ENCODE peak calls at places on chromosomes 1 and 21, in eight cellular contexts. F, G, H, X, K, E, I and B are unnamed samples. For H3K4me1 and H3K27me3, the result is how much of the 10 kb centered on the place peaks cover.

GRCh38 chr21:45130324-45130774 is 56.0 kb downstream of the ADARB1 start:
- DNase-seq in F (peak), G (no peak), H (peak), X (no peak), K (peak), E (no peak), I (peak), B (peak)

GRCh38 chr21:29256125-29256895 is 42.4 kb upstream of the BACH1 start:
- DNase-seq in F (no peak), G (no peak), H (no peak), X (no peak), K (no peak), E (no peak), I (no peak), B (no peak)

GRCh38 chr1:221912230-221912629 is 170.3 kb upstream of the DUSP10 start:
- DNase-seq in F (peak), G (no peak), H (no peak), X (no peak), K (peak), E (no peak), I (no peak), B (no peak)

GRCh38 chr21:21715286-21715969 is 717.2 kb downstream of the NCAM2 start:
- DNase-seq in F (peak), G (no peak), H (no peak), X (peak), K (peak), E (no peak), I (no peak), B (no peak)

GRCh38 chr1:28735961-28736449 is 735 bp upstream of the YTHDF2 start:
- DNase-seq in F (no peak), G (no peak), H (peak), X (no peak), K (no peak), E (no peak), I (no peak), B (peak)

GRCh38 chr1:167273027-167273800 is 52.5 kb downstream of the POU2F1 start:
- DNase-seq in F (peak), G (no peak), H (peak), X (no peak), K (peak), E (no peak), I (no peak), B (no peak)

GRCh38 chr1:172863031-172863430 is 187.7 kb downstream of the TNFSF18 start:
- DNase-seq in F (no peak), G (no peak), H (no peak), X (no peak), K (peak), E (no peak), I (no peak), B (no peak)

GRCh38 chr1:214076341-214077035 is 88.7 kb downstream of the PROX1 start:
- DNase-seq in F (no peak), G (no peak), H (no peak), X (no peak), K (no peak), E (no peak), I (no peak), B (no peak)

GRCh38 chr1:111813440-111814304 is 58.0 kb downstream of the DDX20 start:
- DNase-seq in F (no peak), G (no peak), H (no peak), X (peak), K (no peak), E (no peak), I (no peak), B (no peak)

GRCh38 chr1:227916655-227917054 is 31.1 kb downstream of the WNT9A start:
- DNase-seq in F (no peak), G (no peak), H (no peak), X (no peak), K (no peak), E (peak), I (no peak), B (no peak)

GRCh38 chr1:155322953-155323728 is 2.4 kb downstream of the RUSC1 start:
- DNase-seq in F (peak), G (peak), H (peak), X (peak), K (peak), E (peak), I (peak), B (peak)

GRCh38 chr1:193355179-193355578 is 168.8 kb upstream of the B3GALT2 start:
- DNase-seq in F (peak), G (no peak), H (no peak), X (no peak), K (peak), E (no peak), I (no peak), B (peak)

GRCh38 chr1:161482610-161483009 is 22.6 kb upstream of the FCGR2A start:
- DNase-seq in F (peak), G (no peak), H (no peak), X (no peak), K (peak), E (no peak), I (no peak), B (no peak)

GRCh38 chr1:162371611-162372010 is 5.0 kb downstream of the SPATA46 start:
- DNase-seq in F (peak), G (no peak), H (no peak), X (no peak), K (peak), E (no peak), I (no peak), B (no peak)

GRCh38 chr1:162003825-162004205 is 19.9 kb downstream of the OLFML2B start:
- DNase-seq in F (peak), G (no peak), H (no peak), X (no peak), K (peak), E (no peak), I (peak), B (no peak)

GRCh38 chr1:246580497-246581047 is 14.3 kb downstream of the CNST start:
- DNase-seq in F (no peak), G (no peak), H (no peak), X (no peak), K (no peak), E (no peak), I (no peak), B (peak)

GRCh38 chr1:246582301-246583055 is 16.2 kb downstream of the CNST start:
- DNase-seq in F (no peak), G (no peak), H (no peak), X (no peak), K (no peak), E (no peak), I (no peak), B (peak)

GRCh38 chr1:246577082-246577719 is 10.9 kb downstream of the CNST start:
- DNase-seq in F (no peak), G (no peak), H (no peak), X (no peak), K (no peak), E (no peak), I (no peak), B (no peak)

GRCh38 chr1:246577720-246578106 is 11.5 kb downstream of the CNST start:
- DNase-seq in F (no peak), G (no peak), H (no peak), X (no peak), K (peak), E (no peak), I (no peak), B (no peak)

DNA sequence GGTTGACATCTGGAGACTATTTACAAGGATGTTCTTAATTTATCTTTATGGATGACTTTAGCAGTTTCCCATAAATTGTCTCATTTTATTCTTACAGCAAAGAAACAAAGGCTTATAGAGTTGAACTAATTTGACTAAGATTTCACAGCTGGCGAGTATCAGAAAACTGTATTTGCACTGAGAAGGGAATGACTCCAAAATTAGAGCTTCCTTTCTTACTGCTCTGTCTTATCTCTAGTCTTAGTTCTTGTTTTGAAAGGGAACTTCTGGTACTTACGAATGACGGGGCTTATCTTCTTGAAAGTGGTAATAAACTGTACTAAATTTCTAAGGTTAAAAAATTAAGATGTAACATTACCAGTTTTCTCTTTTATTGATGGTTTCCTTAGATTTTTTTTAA is 13.6 kb downstream of the CNST start:
- DNase-seq in F (no peak), G (no peak), H (no peak), X (no peak), K (no peak), E (no peak), I (no peak), B (no peak)
- H3K4me1 ChIP-seq in F (half or more), G (half or more), H (under half), X (under half), K (under half), E (under half), I (under half), B (under half)

GRCh38 chr1:938088-938683 is 14.5 kb downstream of the SAMD11 start:
- DNase-seq in F (peak), G (no peak), H (peak), X (no peak), K (peak), E (no peak), I (no peak), B (no peak)
- H3K27me3 ChIP-seq in F (under half), G (under half), H (under half), X (under half), K (under half), E (half or more), I (under half), B (under half)

GRCh38 chr1:225544924-225545323 is 108.0 kb downstream of the ENAH start:
- DNase-seq in F (no peak), G (no peak), H (no peak), X (no peak), K (no peak), E (no peak), I (no peak), B (no peak)
- H3K4me1 ChIP-seq in F (under half), G (under half), H (under half), X (under half), K (under half), E (under half), I (under half), B (under half)

DNA sequence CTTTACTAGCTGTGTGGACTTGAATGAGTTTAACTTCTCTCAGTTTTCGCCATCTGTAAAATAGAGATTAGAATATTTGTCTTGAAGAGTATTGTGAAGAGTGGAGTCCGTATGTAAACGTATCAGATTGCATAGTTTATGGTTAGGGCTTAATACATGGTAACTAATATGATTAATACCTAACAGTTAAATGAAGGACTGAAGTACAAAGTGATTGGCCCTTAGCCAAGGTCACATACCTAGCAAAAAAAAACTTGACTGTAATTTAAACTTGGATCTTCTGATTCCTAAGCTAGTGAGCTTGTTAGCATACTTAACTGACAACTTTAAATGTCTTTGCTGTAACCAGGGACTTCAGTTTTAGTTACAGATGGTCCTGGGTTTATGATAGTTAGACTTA is 1.9 kb downstream of the GIPC2 start:
- DNase-seq in F (no peak), G (no peak), H (no peak), X (no peak), K (no peak), E (no peak), I (no peak), B (peak)
- H3K27me3 ChIP-seq in F (under half), G (under half), H (under half), X (under half), K (under half), E (under half), I (under half), B (under half)

GRCh38 chr1:230149751-230150584 is 82.9 kb downstream of the GALNT2 start:
- DNase-seq in F (no peak), G (no peak), H (no peak), X (no peak), K (peak), E (no peak), I (no peak), B (no peak)
- H3K4me1 ChIP-seq in F (under half), G (under half), H (under half), X (under half), K (under half), E (under half), I (under half), B (under half)

DNA sequence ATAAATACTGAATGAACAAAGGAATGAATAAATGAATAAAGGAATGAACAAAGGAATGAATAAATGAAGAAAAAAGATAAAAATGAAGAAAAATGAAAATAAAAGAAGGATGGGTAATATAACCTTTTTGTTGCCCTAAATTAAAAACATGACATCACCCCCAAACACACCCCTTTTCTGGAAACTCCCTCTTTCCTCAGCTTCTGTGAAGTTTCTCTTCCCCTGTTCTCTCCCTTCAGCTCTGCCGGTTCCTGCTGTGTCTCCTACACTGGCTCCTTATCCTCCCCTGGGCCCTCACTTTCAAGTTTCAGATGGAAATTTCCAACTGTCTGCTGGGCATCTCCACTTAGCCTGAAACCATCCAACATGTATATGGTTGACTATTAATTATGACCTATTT is 37.9 kb downstream of the RAB3B start:
- DNase-seq in F (no peak), G (no peak), H (no peak), X (no peak), K (no peak), E (no peak), I (no peak), B (no peak)
- H3K27me3 ChIP-seq in F (under half), G (under half), H (under half), X (under half), K (under half), E (under half), I (under half), B (under half)